ENCODE peak calls at places on chromosomes 11 and 22, in ten cellular contexts. Y is naive B cell; L is Daoy; F is NAMALWA; S is testis; J is GM13976; K is stromal cell of bone marrow; Z is stimulated activated naive CD8-positive, alpha-beta T cell treated with anti-CD3 and anti-CD28 coated beads, Interleukin-15, amount 100 ng/mL, for 72 hours; B is AG10803; N is activated naive CD8-positive, alpha-beta T cell treated with anti-CD3 and anti-CD28 coated beads, Interleukin-2, amount 10 ng/mL, durations not matched to agents 7 days and 5 days. O is an unnamed sample.

GRCh38 chr11:99260696-99261095 is 239.9 kb downstream of the CNTN5 start:
- DNase-seq in Y (no peak), Z (no peak), L (no peak), K (no peak), S (no peak), B (no peak), N (no peak), F (no peak), J (no peak), O (no peak)

GRCh38 chr11:125950178-125950490 is 4.3 kb downstream of the VSIG10L2 start:
- DNase-seq in K (no peak), J (no peak), N (no peak), L (no peak), Y (no peak), S (no peak), B (no peak), F (no peak), Z (no peak), O (no peak)

GRCh38 chr22:44582016-44582415 is 84.0 kb upstream of the RTL6 start:
- DNase-seq in J (no peak), Y (no peak), L (no peak), F (no peak), B (no peak), S (no peak), Z (no peak), N (no peak), K (no peak), O (no peak)

GRCh38 chr11:125341676-125342075 is 154.4 kb downstream of the FEZ1 start:
- DNase-seq in Z (no peak), N (no peak), J (no peak), S (no peak), L (no peak), K (no peak), Y (no peak), F (no peak), B (no peak), O (no peak)

GRCh38 chr11:104705475-104706195 is 192.6 kb downstream of the CASP12 start:
- DNase-seq in K (no peak), L (no peak), B (peak), F (peak), Z (peak), S (peak), N (peak), J (peak), Y (peak), O (no peak)

GRCh38 chr11:61037694-61038093 is 64.6 kb upstream of the CD5 start:
- DNase-seq in J (no peak), F (no peak), Z (no peak), B (no peak), S (peak), N (no peak), K (peak), Y (no peak), L (peak), O (no peak)

GRCh38 chr22:37314315-37315046 is 32.2 kb downstream of the CYTH4 start:
- DNase-seq in L (peak), Y (peak), F (no peak), B (no peak), Z (no peak), K (no peak), N (no peak), J (peak), S (no peak), O (no peak)

GRCh38 chr22:31083923-31084810 is 3.0 kb downstream of the SMTN start:
- DNase-seq in N (peak), Y (no peak), L (no peak), Z (no peak), K (no peak), J (no peak), B (no peak), F (peak), S (no peak), O (peak)

GRCh38 chr11:132228756-132229325 is 858.4 kb downstream of the NTM start:
- DNase-seq in Y (no peak), J (no peak), L (peak), S (no peak), Z (no peak), F (no peak), B (peak), K (no peak), N (no peak), O (no peak)

GRCh38 chr22:37019309-37020191 is at the start of the genes MPST and TST:
- DNase-seq in J (peak), Y (peak), K (peak), N (peak), Z (peak), F (peak), L (peak), B (peak), S (peak), O (peak)

GRCh38 chr22:40741116-40741515 is 61.8 kb downstream of the MCHR1 start:
- DNase-seq in B (peak), Z (no peak), S (no peak), L (no peak), N (no peak), J (no peak), Y (no peak), K (no peak), F (no peak), O (no peak)

GRCh38 chr11:59865031-59865430 is 1.3 kb downstream of the TCN1 start:
- DNase-seq in F (no peak), J (no peak), B (no peak), N (no peak), Y (no peak), S (peak), K (no peak), Z (no peak), L (peak), O (no peak)

GRCh38 chr11:59615132-59615636 is 390 bp downstream of the OSBP start:
- DNase-seq in B (no peak), Y (no peak), L (peak), F (peak), S (peak), N (no peak), K (no peak), J (peak), Z (no peak), O (peak)

GRCh38 chr11:64877390-64878222 is 815 bp downstream of the EHD1 start:
- DNase-seq in K (no peak), N (no peak), Z (peak), J (peak), Y (peak), S (no peak), L (peak), B (no peak), F (peak), O (no peak)

GRCh38 chr22:36182056-36182455 is 19.6 kb downstream of the APOL4 start:
- DNase-seq in N (no peak), S (no peak), K (no peak), B (no peak), F (no peak), L (no peak), Y (no peak), J (no peak), Z (no peak), O (no peak)

GRCh38 chr11:74004694-74005615 is 3.9 kb downstream of the UCP3 start:
- DNase-seq in J (no peak), S (no peak), B (no peak), K (no peak), Y (peak), N (peak), F (peak), Z (peak), L (no peak), O (no peak)